ENCODE peak calls at places on chromosomes 6 and 20, in four cellular contexts. One of them, this sample, is unnamed.

GRCh38 chr6:72621243-72622093 is at the start of gene KCNQ5:
- DNase-seq in AG08396: peak
- DNase-seq in AG09309: no peak
- DNase-seq in Calu3: peak
- DNase-seq in this sample: no peak

GRCh38 chr20:6705106-6705766 is 62.2 kb upstream of the BMP2 start:
- DNase-seq in Calu3: no peak
- DNase-seq in AG09309: no peak
- DNase-seq in AG08396: no peak
- DNase-seq in this sample: no peak

GRCh38 chr6:119294984-119295383 is 54.6 kb downstream of the MAN1A1 start:
- DNase-seq in AG09309: no peak
- DNase-seq in Calu3: no peak
- DNase-seq in AG08396: no peak
- DNase-seq in this sample: no peak

GRCh38 chr6:78867370-78868040 is at the start of gene IRAK1BP1:
- DNase-seq in AG08396: peak
- DNase-seq in AG09309: peak
- DNase-seq in Calu3: peak
- DNase-seq in this sample: peak

GRCh38 chr20:24773751-24774201 is 175.3 kb upstream of the CST7 start:
- DNase-seq in AG09309: peak
- DNase-seq in AG08396: peak
- DNase-seq in Calu3: no peak
- DNase-seq in this sample: no peak

GRCh38 chr6:53095270-53095669 is 30.1 kb downstream of the FBXO9 start:
- DNase-seq in Calu3: no peak
- DNase-seq in AG08396: no peak
- DNase-seq in AG09309: no peak
- DNase-seq in this sample: no peak

GRCh38 chr20:63212792-63213191 is 3.1 kb downstream of the YTHDF1 start:
- DNase-seq in Calu3: no peak
- DNase-seq in AG09309: no peak
- DNase-seq in AG08396: no peak
- DNase-seq in this sample: no peak

GRCh38 chr20:40010483-40010882 is 678.6 kb downstream of the MAFB start:
- DNase-seq in AG09309: no peak
- DNase-seq in AG08396: no peak
- DNase-seq in Calu3: no peak
- DNase-seq in this sample: no peak

GRCh38 chr20:38969708-38970107 is 7.6 kb downstream of the DHX35 start:
- DNase-seq in AG09309: no peak
- DNase-seq in Calu3: no peak
- DNase-seq in AG08396: no peak
- DNase-seq in this sample: no peak

GRCh38 chr6:81003156-81003555 is 749.3 kb downstream of the TENT5A start:
- DNase-seq in AG09309: peak
- DNase-seq in Calu3: no peak
- DNase-seq in AG08396: peak
- DNase-seq in this sample: no peak

This sample was measured in activated CD4-positive, alpha-beta T cell treated with anti-CD3 and anti-CD28 coated beads, Interleukin-2, amount 10 ng/mL, durations not matched to agents 7 days and 5 days.